ENCODE peak calls at places on chromosomes 11 and 22, in nine cellular contexts. One of them, this sample, is unnamed.

GRCh38 chr11:30345644-30346043 is 22.7 kb downstream of the ARL14EP start:
- DNase-seq in neuronal stem cell: no peak
- DNase-seq in heart right ventricle: no peak
- DNase-seq in psoas muscle: no peak
- DNase-seq in CD4-positive, alpha-beta memory T cell: no peak
- DNase-seq in right lobe of liver: no peak
- DNase-seq in caudate nucleus: no peak
- DNase-seq in AG04450: no peak
- DNase-seq in ovary: no peak
- DNase-seq in this sample: no peak

GRCh38 chr11:116525961-116526495 is 246.8 kb downstream of the BUD13 start:
- DNase-seq in neuronal stem cell: no peak
- DNase-seq in heart right ventricle: no peak
- DNase-seq in psoas muscle: no peak
- DNase-seq in CD4-positive, alpha-beta memory T cell: no peak
- DNase-seq in right lobe of liver: peak; percentile 28
- DNase-seq in caudate nucleus: no peak
- DNase-seq in AG04450: no peak
- DNase-seq in ovary: no peak
- DNase-seq in this sample: no peak

GRCh38 chr11:111441443-111441842 is 62.4 kb upstream of the POU2AF1 start:
- DNase-seq in neuronal stem cell: no peak
- DNase-seq in heart right ventricle: no peak
- DNase-seq in psoas muscle: no peak
- DNase-seq in CD4-positive, alpha-beta memory T cell: no peak
- DNase-seq in right lobe of liver: no peak
- DNase-seq in caudate nucleus: no peak
- DNase-seq in AG04450: peak; percentile 91
- DNase-seq in ovary: no peak
- DNase-seq in this sample: no peak

GRCh38 chr11:93477684-93478234 is 65.4 kb downstream of the SMCO4 start:
- DNase-seq in neuronal stem cell: peak; percentile 88
- DNase-seq in heart right ventricle: no peak
- DNase-seq in psoas muscle: no peak
- DNase-seq in CD4-positive, alpha-beta memory T cell: no peak
- DNase-seq in right lobe of liver: no peak
- DNase-seq in caudate nucleus: no peak
- DNase-seq in AG04450: no peak
- DNase-seq in ovary: no peak
- DNase-seq in this sample: no peak

GRCh38 chr11:17013548-17014320 is 480 bp downstream of the PLEKHA7 start:
- DNase-seq in neuronal stem cell: peak; percentile 3
- DNase-seq in heart right ventricle: peak; percentile 25
- DNase-seq in psoas muscle: peak; percentile 23
- DNase-seq in CD4-positive, alpha-beta memory T cell: peak; percentile 21
- DNase-seq in right lobe of liver: peak; percentile 59
- DNase-seq in caudate nucleus: no peak
- DNase-seq in AG04450: no peak
- DNase-seq in ovary: peak; percentile 47
- DNase-seq in this sample: no peak

GRCh38 chr11:35594680-35595079 is 23.6 kb upstream of the FJX1 start:
- DNase-seq in neuronal stem cell: no peak
- DNase-seq in heart right ventricle: no peak
- DNase-seq in psoas muscle: no peak
- DNase-seq in CD4-positive, alpha-beta memory T cell: no peak
- DNase-seq in right lobe of liver: no peak
- DNase-seq in caudate nucleus: no peak
- DNase-seq in AG04450: no peak
- DNase-seq in ovary: no peak
- DNase-seq in this sample: no peak

GRCh38 chr22:44710474-44711235 is 8.7 kb downstream of the PRR5 start:
- DNase-seq in neuronal stem cell: no peak
- DNase-seq in heart right ventricle: no peak
- DNase-seq in psoas muscle: no peak
- DNase-seq in CD4-positive, alpha-beta memory T cell: peak; percentile 24
- DNase-seq in right lobe of liver: no peak
- DNase-seq in caudate nucleus: no peak
- DNase-seq in AG04450: no peak
- DNase-seq in ovary: no peak
- DNase-seq in this sample: no peak

GRCh38 chr11:112599861-112600533 is 339.3 kb upstream of the PLET1 start:
- DNase-seq in neuronal stem cell: no peak
- DNase-seq in heart right ventricle: no peak
- DNase-seq in psoas muscle: no peak
- DNase-seq in CD4-positive, alpha-beta memory T cell: no peak
- DNase-seq in right lobe of liver: no peak
- DNase-seq in caudate nucleus: no peak
- DNase-seq in AG04450: no peak
- DNase-seq in ovary: no peak
- DNase-seq in this sample: no peak

GRCh38 chr22:26751217-26751616 is 93.8 kb downstream of the MIAT start:
- DNase-seq in neuronal stem cell: peak; percentile 96
- DNase-seq in heart right ventricle: no peak
- DNase-seq in psoas muscle: no peak
- DNase-seq in CD4-positive, alpha-beta memory T cell: no peak
- DNase-seq in right lobe of liver: no peak
- DNase-seq in caudate nucleus: peak; percentile 21
- DNase-seq in AG04450: no peak
- DNase-seq in ovary: no peak
- DNase-seq in this sample: peak; percentile 32

GRCh38 chr22:27207907-27208306 is 550.5 kb downstream of the MIAT start:
- DNase-seq in neuronal stem cell: no peak
- DNase-seq in heart right ventricle: no peak
- DNase-seq in psoas muscle: peak; percentile 43
- DNase-seq in CD4-positive, alpha-beta memory T cell: no peak
- DNase-seq in right lobe of liver: no peak
- DNase-seq in caudate nucleus: no peak
- DNase-seq in AG04450: no peak
- DNase-seq in ovary: no peak
- DNase-seq in this sample: no peak

GRCh38 chr22:45225732-45226560 is 14.7 kb downstream of the KIAA0930 start:
- DNase-seq in neuronal stem cell: no peak
- DNase-seq in heart right ventricle: no peak
- DNase-seq in psoas muscle: peak; percentile 56
- DNase-seq in CD4-positive, alpha-beta memory T cell: no peak
- DNase-seq in right lobe of liver: peak; percentile 80
- DNase-seq in caudate nucleus: peak; percentile 47
- DNase-seq in AG04450: no peak
- DNase-seq in ovary: no peak
- DNase-seq in this sample: peak; percentile 56

GRCh38 chr11:32198053-32198452 is 107.2 kb downstream of the RCN1 start:
- DNase-seq in neuronal stem cell: no peak
- DNase-seq in heart right ventricle: no peak
- DNase-seq in psoas muscle: no peak
- DNase-seq in CD4-positive, alpha-beta memory T cell: no peak
- DNase-seq in right lobe of liver: no peak
- DNase-seq in caudate nucleus: no peak
- DNase-seq in AG04450: no peak
- DNase-seq in ovary: no peak
- DNase-seq in this sample: no peak

GRCh38 chr11:129694538-129694937 is 121.1 kb upstream of the TMEM45B start:
- DNase-seq in neuronal stem cell: no peak
- DNase-seq in heart right ventricle: no peak
- DNase-seq in psoas muscle: no peak
- DNase-seq in CD4-positive, alpha-beta memory T cell: no peak
- DNase-seq in right lobe of liver: no peak
- DNase-seq in caudate nucleus: no peak
- DNase-seq in AG04450: no peak
- DNase-seq in ovary: no peak
- DNase-seq in this sample: no peak

GRCh38 chr11:11982975-11983374 is 25.5 kb downstream of the DKK3 start:
- DNase-seq in neuronal stem cell: no peak
- DNase-seq in heart right ventricle: no peak
- DNase-seq in psoas muscle: no peak
- DNase-seq in CD4-positive, alpha-beta memory T cell: no peak
- DNase-seq in right lobe of liver: no peak
- DNase-seq in caudate nucleus: no peak
- DNase-seq in AG04450: no peak
- DNase-seq in ovary: no peak
- DNase-seq in this sample: no peak

DNA sequence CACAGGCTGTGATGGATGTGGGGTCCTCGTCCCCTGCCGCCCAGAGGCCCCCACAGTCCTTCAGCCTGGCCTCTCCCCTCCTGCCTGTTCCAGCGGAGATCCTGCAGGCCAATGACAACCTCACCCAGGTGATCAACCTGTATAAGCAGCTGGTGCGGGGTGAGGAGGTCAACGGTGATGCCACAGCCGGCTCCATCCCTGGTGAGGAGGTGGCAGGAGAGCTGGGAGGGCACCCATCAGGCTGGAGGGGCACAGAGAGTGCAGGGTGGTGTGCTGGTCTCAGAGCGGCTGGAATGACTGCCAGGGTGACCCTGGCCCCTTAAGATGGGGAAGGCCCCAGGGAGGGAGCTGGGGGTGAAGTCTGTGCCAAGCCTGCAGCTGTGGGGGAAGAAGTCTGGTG is 14.6 kb upstream of the SH3BP1 start:
- DNase-seq in neuronal stem cell: no peak
- DNase-seq in heart right ventricle: no peak
- DNase-seq in psoas muscle: no peak
- DNase-seq in CD4-positive, alpha-beta memory T cell: no peak
- DNase-seq in right lobe of liver: no peak
- DNase-seq in caudate nucleus: no peak
- DNase-seq in AG04450: no peak
- DNase-seq in ovary: no peak
- DNase-seq in this sample: no peak
- H3K27ac ChIP-seq in neuronal stem cell: no peak overlapping the region
- H3K27ac ChIP-seq in heart right ventricle: no peak overlapping the region
- H3K27ac ChIP-seq in psoas muscle: no peak overlapping the region
- H3K27ac ChIP-seq in CD4-positive, alpha-beta memory T cell: no peak overlapping the region
- H3K27ac ChIP-seq in right lobe of liver: no peak overlapping the region
- H3K27ac ChIP-seq in caudate nucleus: peak overlapping the region; percentile 16
- H3K27ac ChIP-seq in AG04450: peak overlapping the region; percentile 21
- H3K27ac ChIP-seq in ovary: peak overlapping the region; percentile 49
- H3K27ac ChIP-seq in this sample: no peak overlapping the region

DNA sequence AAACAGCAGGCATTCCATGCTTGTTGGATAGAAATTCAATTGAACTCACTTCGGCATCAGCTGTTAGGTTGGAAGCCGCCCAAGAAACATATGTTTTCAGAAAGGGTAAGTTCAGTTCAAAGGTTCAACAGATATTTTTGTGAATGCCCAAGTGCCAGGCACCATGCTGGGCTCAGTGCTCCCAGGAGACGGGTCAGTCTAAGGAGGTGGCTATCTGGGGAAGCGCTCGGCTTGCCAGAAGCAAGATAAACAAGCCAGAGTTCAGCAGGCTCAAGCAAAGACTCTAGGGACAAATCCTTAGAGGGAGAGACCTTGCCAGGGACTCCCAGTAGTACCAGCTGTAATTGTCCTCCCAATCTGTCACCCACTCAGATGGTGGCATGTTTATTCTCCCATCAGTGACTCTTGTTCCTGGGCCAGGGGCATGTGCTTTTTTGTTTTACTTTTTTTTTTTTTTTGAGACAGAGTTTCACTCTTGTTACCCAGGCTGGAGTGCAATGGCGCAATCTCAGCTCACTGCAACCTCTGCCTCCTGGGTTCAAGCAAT is 64.5 kb upstream of the LARGE1 start:
- DNase-seq in neuronal stem cell: no peak
- DNase-seq in heart right ventricle: no peak
- DNase-seq in psoas muscle: no peak
- DNase-seq in CD4-positive, alpha-beta memory T cell: no peak
- DNase-seq in right lobe of liver: peak; percentile 56
- DNase-seq in caudate nucleus: no peak
- DNase-seq in AG04450: no peak
- DNase-seq in ovary: no peak
- DNase-seq in this sample: no peak
- H3K27ac ChIP-seq in neuronal stem cell: no peak overlapping the region
- H3K27ac ChIP-seq in heart right ventricle: no peak overlapping the region
- H3K27ac ChIP-seq in psoas muscle: no peak overlapping the region
- H3K27ac ChIP-seq in CD4-positive, alpha-beta memory T cell: no peak overlapping the region
- H3K27ac ChIP-seq in right lobe of liver: peak overlapping the region; percentile 46
- H3K27ac ChIP-seq in caudate nucleus: no peak overlapping the region
- H3K27ac ChIP-seq in AG04450: no peak overlapping the region
- H3K27ac ChIP-seq in ovary: no peak overlapping the region
- H3K27ac ChIP-seq in this sample: no peak overlapping the region

GRCh38 chr11:96111308-96111707 is 187.4 kb upstream of the MTMR2 start:
- DNase-seq in neuronal stem cell: no peak
- DNase-seq in heart right ventricle: no peak
- DNase-seq in psoas muscle: no peak
- DNase-seq in CD4-positive, alpha-beta memory T cell: no peak
- DNase-seq in right lobe of liver: no peak
- DNase-seq in caudate nucleus: no peak
- DNase-seq in AG04450: no peak
- DNase-seq in ovary: no peak
- DNase-seq in this sample: no peak

GRCh38 chr11:96112192-96113099 is 188.5 kb upstream of the MTMR2 start:
- DNase-seq in neuronal stem cell: no peak
- DNase-seq in heart right ventricle: no peak
- DNase-seq in psoas muscle: no peak
- DNase-seq in CD4-positive, alpha-beta memory T cell: no peak
- DNase-seq in right lobe of liver: no peak
- DNase-seq in caudate nucleus: no peak
- DNase-seq in AG04450: no peak
- DNase-seq in ovary: no peak
- DNase-seq in this sample: no peak

GRCh38 chr11:96110302-96110701 is 186.4 kb upstream of the MTMR2 start:
- DNase-seq in neuronal stem cell: no peak
- DNase-seq in heart right ventricle: no peak
- DNase-seq in psoas muscle: no peak
- DNase-seq in CD4-positive, alpha-beta memory T cell: no peak
- DNase-seq in right lobe of liver: no peak
- DNase-seq in caudate nucleus: no peak
- DNase-seq in AG04450: no peak
- DNase-seq in ovary: no peak
- DNase-seq in this sample: no peak

GRCh38 chr11:96114178-96115070 is 190.5 kb upstream of the MTMR2 start:
- DNase-seq in neuronal stem cell: no peak
- DNase-seq in heart right ventricle: no peak
- DNase-seq in psoas muscle: no peak
- DNase-seq in CD4-positive, alpha-beta memory T cell: no peak
- DNase-seq in right lobe of liver: no peak
- DNase-seq in caudate nucleus: no peak
- DNase-seq in AG04450: no peak
- DNase-seq in ovary: no peak
- DNase-seq in this sample: no peak

GRCh38 chr11:96113100-96113710 is 189.3 kb upstream of the MTMR2 start:
- DNase-seq in neuronal stem cell: no peak
- DNase-seq in heart right ventricle: no peak
- DNase-seq in psoas muscle: no peak
- DNase-seq in CD4-positive, alpha-beta memory T cell: no peak
- DNase-seq in right lobe of liver: no peak
- DNase-seq in caudate nucleus: no peak
- DNase-seq in AG04450: no peak
- DNase-seq in ovary: no peak
- DNase-seq in this sample: no peak
- H3K27ac ChIP-seq in neuronal stem cell: no peak overlapping the region
- H3K27ac ChIP-seq in heart right ventricle: peak overlapping the region; percentile 40
- H3K27ac ChIP-seq in psoas muscle: no peak overlapping the region
- H3K27ac ChIP-seq in CD4-positive, alpha-beta memory T cell: no peak overlapping the region
- H3K27ac ChIP-seq in right lobe of liver: no peak overlapping the region
- H3K27ac ChIP-seq in caudate nucleus: peak overlapping the region; percentile 37
- H3K27ac ChIP-seq in AG04450: peak overlapping the region; percentile 58
- H3K27ac ChIP-seq in ovary: no peak overlapping the region
- H3K27ac ChIP-seq in this sample: no peak overlapping the region

DNA sequence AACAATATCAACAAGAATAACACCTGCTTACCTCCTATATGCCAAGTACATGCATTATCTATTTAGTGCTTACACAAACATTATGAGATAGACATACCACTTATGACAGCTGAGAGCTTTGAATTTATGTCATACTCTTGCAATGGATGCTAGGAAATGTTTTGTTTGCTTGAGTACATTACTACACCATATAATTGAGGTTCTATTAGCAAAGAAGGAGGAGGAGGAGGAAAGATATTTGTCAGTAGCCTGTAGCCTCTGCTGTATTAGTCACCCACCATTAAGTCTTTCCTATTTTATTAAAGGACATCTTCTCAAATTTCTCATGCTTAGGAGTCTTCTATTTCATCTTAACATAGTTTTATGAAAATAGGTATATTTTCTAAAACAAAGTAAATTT is 6.4 kb downstream of the ANO5 start:
- DNase-seq in neuronal stem cell: no peak
- DNase-seq in heart right ventricle: no peak
- DNase-seq in psoas muscle: no peak
- DNase-seq in CD4-positive, alpha-beta memory T cell: no peak
- DNase-seq in right lobe of liver: no peak
- DNase-seq in caudate nucleus: no peak
- DNase-seq in AG04450: no peak
- DNase-seq in ovary: no peak
- DNase-seq in this sample: no peak
- H3K27ac ChIP-seq in neuronal stem cell: no peak overlapping the region
- H3K27ac ChIP-seq in heart right ventricle: no peak overlapping the region
- H3K27ac ChIP-seq in psoas muscle: peak overlapping the region; percentile 93
- H3K27ac ChIP-seq in CD4-positive, alpha-beta memory T cell: no peak overlapping the region
- H3K27ac ChIP-seq in right lobe of liver: no peak overlapping the region
- H3K27ac ChIP-seq in caudate nucleus: no peak overlapping the region
- H3K27ac ChIP-seq in AG04450: no peak overlapping the region
- H3K27ac ChIP-seq in ovary: no peak overlapping the region
- H3K27ac ChIP-seq in this sample: no peak overlapping the region

This sample was measured in substantia nigra.